ENCODE peak calls at places on chromosomes 2 and 18, in five cellular contexts. One of them, this sample, is unnamed. For H3K4me1, the result is how much of the 10 kb centered on the place peaks cover.

GRCh38 chr2:61179701-61180639 is 18.0 kb downstream of the C2orf74 start:
- DNase-seq in A549: no peak
- DNase-seq in neural progenitor cell: no peak
- DNase-seq in stomach: peak
- DNase-seq in PC-3: peak
- DNase-seq in this sample: no peak

GRCh38 chr2:239259603-239260298 is 141.1 kb downstream of the HDAC4 start:
- DNase-seq in A549: no peak
- DNase-seq in neural progenitor cell: no peak
- DNase-seq in stomach: peak
- DNase-seq in PC-3: no peak
- DNase-seq in this sample: no peak

GRCh38 chr18:56021136-56021813 is 433.3 kb upstream of the TCF4 start:
- DNase-seq in A549: no peak
- DNase-seq in neural progenitor cell: no peak
- DNase-seq in stomach: no peak
- DNase-seq in PC-3: no peak
- DNase-seq in this sample: no peak

GRCh38 chr2:150473767-150474166 is 13.7 kb downstream of the RND3 start:
- DNase-seq in A549: no peak
- DNase-seq in neural progenitor cell: no peak
- DNase-seq in stomach: no peak
- DNase-seq in PC-3: peak
- DNase-seq in this sample: no peak

GRCh38 chr2:43057742-43058706 is 168.4 kb downstream of the ZFP36L2 start:
- DNase-seq in A549: no peak
- DNase-seq in neural progenitor cell: peak
- DNase-seq in stomach: no peak
- DNase-seq in PC-3: no peak
- DNase-seq in this sample: no peak

GRCh38 chr2:173669271-173669853 is 295.8 kb downstream of the SP3 start:
- DNase-seq in A549: no peak
- DNase-seq in neural progenitor cell: no peak
- DNase-seq in stomach: no peak
- DNase-seq in PC-3: peak
- DNase-seq in this sample: peak

GRCh38 chr18:76620326-76620813 is 125.3 kb upstream of the ZNF516 start:
- DNase-seq in A549: no peak
- DNase-seq in neural progenitor cell: peak
- DNase-seq in stomach: peak
- DNase-seq in PC-3: no peak
- DNase-seq in this sample: no peak

GRCh38 chr2:48450256-48450655 is 79.7 kb upstream of the STON1 start:
- DNase-seq in A549: no peak
- DNase-seq in neural progenitor cell: no peak
- DNase-seq in stomach: no peak
- DNase-seq in PC-3: no peak
- DNase-seq in this sample: no peak

GRCh38 chr18:2657043-2657512 is 1.6 kb downstream of the SMCHD1 start:
- DNase-seq in A549: no peak
- DNase-seq in neural progenitor cell: peak
- DNase-seq in stomach: no peak
- DNase-seq in PC-3: peak
- DNase-seq in this sample: no peak

GRCh38 chr18:2655954-2656236 is 369 bp downstream of the SMCHD1 start:
- DNase-seq in A549: peak
- DNase-seq in neural progenitor cell: no peak
- DNase-seq in stomach: no peak
- DNase-seq in PC-3: no peak
- DNase-seq in this sample: no peak

GRCh38 chr18:2656237-2657042 is 914 bp downstream of the SMCHD1 start:
- DNase-seq in A549: no peak
- DNase-seq in neural progenitor cell: peak
- DNase-seq in stomach: peak
- DNase-seq in PC-3: peak
- DNase-seq in this sample: peak

GRCh38 chr18:2655153-2655953 is at the start of gene SMCHD1:
- DNase-seq in A549: peak
- DNase-seq in neural progenitor cell: peak
- DNase-seq in stomach: peak
- DNase-seq in PC-3: peak
- DNase-seq in this sample: peak

DNA sequence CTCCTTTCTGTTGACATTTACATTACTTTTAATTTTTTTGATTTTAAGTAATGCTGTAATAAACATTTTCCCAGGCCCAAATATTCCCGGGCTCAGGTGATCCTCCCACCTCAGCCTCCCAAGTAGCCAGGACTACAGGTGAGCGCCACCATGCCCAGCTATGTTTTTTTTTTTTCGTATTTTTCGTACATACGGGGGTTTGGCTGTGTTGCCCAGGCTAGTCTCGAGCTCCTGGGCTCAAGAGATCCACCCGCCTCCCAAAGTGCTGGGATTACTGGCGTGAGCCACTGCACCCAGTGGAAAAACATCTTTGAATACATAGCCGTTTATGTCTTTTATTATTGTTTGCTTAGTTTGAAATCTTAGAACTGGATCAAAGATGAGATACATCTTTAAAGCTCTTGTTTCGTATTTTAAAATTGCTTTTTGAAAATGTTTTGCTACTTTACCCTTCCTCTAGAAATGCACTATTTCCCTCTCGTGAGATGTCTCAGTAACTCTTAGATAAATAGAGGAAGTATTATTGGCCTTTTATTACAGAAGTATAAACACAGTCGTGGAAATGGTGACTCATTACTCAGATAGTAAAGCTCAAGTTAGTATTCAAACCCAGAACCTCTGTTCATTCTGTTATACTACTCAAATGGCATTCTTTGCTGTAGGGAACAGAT is 2.4 kb downstream of the SMCHD1 start:
- DNase-seq in A549: no peak
- DNase-seq in neural progenitor cell: no peak
- DNase-seq in stomach: no peak
- DNase-seq in PC-3: peak
- DNase-seq in this sample: peak
- H3K27ac ChIP-seq in A549: no peak
- H3K27ac ChIP-seq in neural progenitor cell: no peak
- H3K27ac ChIP-seq in stomach: peak
- H3K27ac ChIP-seq in PC-3: peak
- H3K27ac ChIP-seq in this sample: peak

DNA sequence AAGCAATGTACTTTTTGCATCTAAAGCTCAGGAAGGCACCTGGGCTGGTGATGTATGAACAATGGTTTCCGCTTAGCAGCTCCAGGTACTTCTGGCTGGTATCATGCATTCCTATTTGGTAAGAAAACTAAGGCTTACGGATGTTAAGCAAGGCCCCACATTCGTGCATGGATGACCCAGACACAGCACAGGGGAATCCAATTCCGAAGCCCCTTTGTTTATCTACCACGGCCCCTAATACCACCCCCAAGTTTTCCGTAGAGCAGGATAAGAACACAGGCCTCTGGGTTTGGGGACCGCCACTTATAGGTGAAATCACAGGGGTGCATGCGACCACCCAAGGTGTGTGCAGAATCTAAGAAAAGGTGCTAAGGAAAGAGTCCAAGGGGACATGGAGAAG is 192.1 kb upstream of the ID2 start:
- DNase-seq in A549: no peak
- DNase-seq in neural progenitor cell: no peak
- DNase-seq in stomach: no peak
- DNase-seq in PC-3: no peak
- DNase-seq in this sample: no peak
- H3K4me1 ChIP-seq in A549: under half
- H3K4me1 ChIP-seq in neural progenitor cell: under half
- H3K4me1 ChIP-seq in stomach: under half
- H3K4me1 ChIP-seq in PC-3: under half
- H3K4me1 ChIP-seq in this sample: under half

DNA sequence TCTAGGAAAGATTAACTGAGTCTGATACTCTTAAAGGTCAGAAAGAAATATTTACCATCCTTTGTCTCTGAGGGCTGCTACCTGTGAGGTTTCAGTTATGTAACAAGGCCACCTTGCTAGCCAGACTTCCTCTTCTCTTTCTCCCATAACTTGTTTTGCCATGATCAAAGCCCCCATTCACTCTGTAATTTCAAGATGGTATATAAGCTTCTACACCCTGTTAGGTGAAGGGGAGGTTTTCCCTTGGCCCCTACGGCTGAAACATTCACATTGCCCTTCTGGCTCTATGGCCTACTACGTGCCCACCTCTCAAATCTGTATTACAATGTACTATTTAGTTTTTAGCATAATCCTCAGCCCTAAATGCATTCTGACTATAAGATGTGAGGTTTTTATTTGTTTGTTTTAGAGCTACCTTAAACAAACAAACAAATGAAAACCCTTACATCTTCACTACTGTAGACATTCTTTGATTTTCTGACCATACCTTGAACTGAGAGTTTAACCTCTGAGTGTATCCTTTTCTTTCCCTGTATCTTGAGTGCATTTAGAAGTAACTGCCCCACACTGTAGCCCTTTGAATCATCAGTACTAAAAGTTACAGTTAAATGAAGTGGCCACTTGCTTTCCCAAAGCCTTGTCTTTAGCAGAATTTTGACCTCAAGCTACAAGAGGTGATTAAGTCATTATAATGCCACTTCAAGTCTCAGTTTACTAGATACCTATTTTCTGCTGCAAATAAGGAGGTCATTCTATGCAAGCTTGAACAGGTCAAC is 332.2 kb downstream of the SOCS6 start:
- DNase-seq in A549: no peak
- DNase-seq in neural progenitor cell: no peak
- DNase-seq in stomach: no peak
- DNase-seq in PC-3: no peak
- DNase-seq in this sample: no peak
- H3K4me3 ChIP-seq in A549: no peak
- H3K4me3 ChIP-seq in neural progenitor cell: no peak
- H3K4me3 ChIP-seq in stomach: no peak
- H3K4me3 ChIP-seq in PC-3: no peak
- H3K4me3 ChIP-seq in this sample: no peak

DNA sequence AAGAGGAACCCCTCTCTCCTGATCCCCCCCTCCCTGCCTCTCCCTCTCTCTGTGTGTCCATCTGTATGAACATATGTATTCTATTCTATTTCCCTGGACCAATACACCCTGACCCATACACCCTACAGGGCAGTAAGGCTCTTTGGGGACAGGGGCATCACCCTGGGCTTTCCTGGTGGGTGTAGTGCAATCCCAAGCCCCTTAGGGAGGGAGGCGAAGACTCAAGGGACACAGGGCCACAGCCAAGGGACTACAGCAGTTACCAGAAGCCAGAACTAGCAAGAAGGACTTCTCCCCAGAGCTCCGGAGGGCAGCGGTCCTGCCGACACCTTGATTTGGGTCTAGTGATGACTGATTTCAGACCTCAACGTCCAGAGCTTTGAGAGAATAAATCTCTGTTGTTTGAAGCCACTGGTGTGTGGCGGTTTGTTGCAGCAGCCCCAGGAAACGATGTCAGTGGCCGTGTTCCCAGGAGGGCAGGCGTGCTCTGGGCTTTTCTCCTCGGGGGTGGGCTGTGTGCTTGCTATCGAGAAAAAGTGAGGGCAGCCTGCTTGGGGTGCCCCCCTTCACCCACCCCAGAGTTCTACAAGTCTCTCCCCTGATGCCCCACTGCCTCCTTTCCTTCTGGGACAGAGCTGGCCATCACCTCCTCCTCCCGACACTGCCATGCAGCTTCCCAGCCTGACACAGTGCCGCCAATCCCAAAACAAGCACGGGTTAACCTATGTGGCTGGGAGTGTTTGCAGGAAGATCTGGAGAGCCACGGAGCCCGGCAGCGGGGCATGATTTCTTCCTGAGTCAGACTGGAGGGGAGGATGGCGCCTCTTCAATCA is 213.9 kb upstream of the RAB6C start:
- DNase-seq in A549: no peak
- DNase-seq in neural progenitor cell: no peak
- DNase-seq in stomach: no peak
- DNase-seq in PC-3: no peak
- DNase-seq in this sample: no peak
- H3K27ac ChIP-seq in A549: no peak
- H3K27ac ChIP-seq in neural progenitor cell: no peak
- H3K27ac ChIP-seq in stomach: no peak
- H3K27ac ChIP-seq in PC-3: no peak
- H3K27ac ChIP-seq in this sample: no peak

GRCh38 chr2:104868081-104868806 is 14.3 kb downstream of the POU3F3 start:
- DNase-seq in A549: no peak
- DNase-seq in neural progenitor cell: no peak
- DNase-seq in stomach: no peak
- DNase-seq in PC-3: no peak
- DNase-seq in this sample: no peak
- H3K4me1 ChIP-seq in A549: under half
- H3K4me1 ChIP-seq in neural progenitor cell: under half
- H3K4me1 ChIP-seq in stomach: under half
- H3K4me1 ChIP-seq in PC-3: under half
- H3K4me1 ChIP-seq in this sample: under half

This sample was measured in small intestine.